ENCODE peak calls at places on chromosomes 1 and 21, in four cellular contexts. C is left ventricle myocardium inferior, E is coronary artery, K is transverse colon. M is an unnamed sample.

GRCh38 chr1:107776898-107777663 is 187.9 kb downstream of the VAV3 start:
- DNase-seq in C (no peak), E (no peak), K (no peak), M (no peak)

GRCh38 chr1:89361681-89362080 is 2.2 kb upstream of the GBP6 start:
- DNase-seq in C (no peak), E (no peak), K (no peak), M (no peak)

GRCh38 chr1:166354411-166354810 is 187.6 kb upstream of the FAM78B start:
- DNase-seq in C (no peak), E (no peak), K (no peak), M (no peak)

GRCh38 chr1:22273686-22274681 is 131.1 kb upstream of the WNT4 start:
- DNase-seq in C (no peak), E (no peak), K (no peak), M (no peak)

GRCh38 chr1:185453496-185454192 is 136.6 kb upstream of the IVNS1ABP start:
- DNase-seq in C (no peak), E (no peak), K (no peak), M (no peak)

GRCh38 chr1:28927442-28928305 is 13.3 kb downstream of the EPB41 start:
- DNase-seq in C (no peak), E (no peak), K (no peak), M (no peak)

GRCh38 chr1:200510228-200510623 is 100.4 kb upstream of the ZNF281 start:
- DNase-seq in C (peak), E (no peak), K (peak), M (no peak)

GRCh38 chr1:223437151-223437550 is 43.9 kb downstream of the CCDC185 start:
- DNase-seq in C (no peak), E (no peak), K (no peak), M (no peak)

GRCh38 chr1:93702102-93702827 is 20.6 kb upstream of the BCAR3 start:
- DNase-seq in C (peak), E (peak), K (no peak), M (no peak)

DNA sequence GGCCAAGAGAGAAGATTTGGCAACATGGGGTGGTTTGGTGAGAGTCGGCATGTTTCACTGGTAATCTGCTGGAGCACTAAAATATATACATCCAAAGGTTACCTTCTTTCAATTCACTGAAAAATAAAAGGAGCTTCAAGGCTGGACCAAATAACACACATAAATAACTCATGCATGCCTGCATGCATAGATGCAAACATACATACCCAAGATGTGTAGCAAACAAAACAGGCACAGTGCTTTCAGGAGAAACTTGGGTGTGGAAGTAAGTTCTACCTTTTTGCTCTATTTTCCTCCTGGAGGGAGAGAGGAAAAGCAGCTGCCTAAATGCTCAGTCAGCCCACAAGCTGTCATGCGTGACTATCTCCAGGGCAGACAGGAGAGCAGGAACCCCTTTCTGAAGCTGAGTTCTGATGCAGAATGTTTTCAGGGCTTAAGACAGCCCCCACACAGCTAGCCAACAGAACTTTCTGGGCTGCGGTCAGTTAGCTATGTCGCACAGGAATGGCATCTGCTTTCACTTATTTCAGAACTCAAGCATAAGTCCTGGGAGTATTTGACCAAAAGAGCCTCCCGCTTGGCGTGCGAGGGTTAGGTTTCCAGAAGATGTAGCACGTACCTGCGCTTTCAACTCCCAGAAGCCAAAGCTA is 166.2 kb downstream of the TOMM20 start:
- DNase-seq in C (no peak), E (peak), K (no peak), M (peak)
- H3K4me3 ChIP-seq in C (peak), E (peak), K (no peak), M (no peak)

GRCh38 chr1:154729598-154729997 is 121.6 kb upstream of the ADAR start:
- DNase-seq in C (no peak), E (no peak), K (no peak), M (no peak)

GRCh38 chr1:154729031-154729442 is 121.1 kb upstream of the ADAR start:
- DNase-seq in C (no peak), E (no peak), K (no peak), M (no peak)

GRCh38 chr1:154727409-154727808 is 119.4 kb upstream of the ADAR start:
- DNase-seq in C (no peak), E (no peak), K (no peak), M (no peak)

GRCh38 chr1:154730986-154731489 is 123.1 kb upstream of the ADAR start:
- DNase-seq in C (no peak), E (no peak), K (no peak), M (no peak)

GRCh38 chr1:154730251-154730650 is 122.3 kb upstream of the ADAR start:
- DNase-seq in C (no peak), E (no peak), K (no peak), M (no peak)
- H3K4me3 ChIP-seq in C (peak), E (no peak), K (no peak), M (no peak)

GRCh38 chr1:182700351-182700709 is 15.9 kb upstream of the RGS8 start:
- DNase-seq in C (no peak), E (no peak), K (no peak), M (no peak)
- H3K4me3 ChIP-seq in C (no peak), E (peak), K (no peak), M (no peak)

GRCh38 chr21:38490411-38491020 is 7.8 kb downstream of the ERG start:
- DNase-seq in C (no peak), E (no peak), K (no peak), M (no peak)

GRCh38 chr21:38489283-38489677 is 9.0 kb downstream of the ERG start:
- DNase-seq in C (no peak), E (no peak), K (no peak), M (no peak)

GRCh38 chr21:38487906-38488639 is 10.2 kb downstream of the ERG start:
- DNase-seq in C (no peak), E (no peak), K (no peak), M (no peak)

GRCh38 chr21:38489729-38490128 is 8.5 kb downstream of the ERG start:
- DNase-seq in C (no peak), E (no peak), K (no peak), M (no peak)

DNA sequence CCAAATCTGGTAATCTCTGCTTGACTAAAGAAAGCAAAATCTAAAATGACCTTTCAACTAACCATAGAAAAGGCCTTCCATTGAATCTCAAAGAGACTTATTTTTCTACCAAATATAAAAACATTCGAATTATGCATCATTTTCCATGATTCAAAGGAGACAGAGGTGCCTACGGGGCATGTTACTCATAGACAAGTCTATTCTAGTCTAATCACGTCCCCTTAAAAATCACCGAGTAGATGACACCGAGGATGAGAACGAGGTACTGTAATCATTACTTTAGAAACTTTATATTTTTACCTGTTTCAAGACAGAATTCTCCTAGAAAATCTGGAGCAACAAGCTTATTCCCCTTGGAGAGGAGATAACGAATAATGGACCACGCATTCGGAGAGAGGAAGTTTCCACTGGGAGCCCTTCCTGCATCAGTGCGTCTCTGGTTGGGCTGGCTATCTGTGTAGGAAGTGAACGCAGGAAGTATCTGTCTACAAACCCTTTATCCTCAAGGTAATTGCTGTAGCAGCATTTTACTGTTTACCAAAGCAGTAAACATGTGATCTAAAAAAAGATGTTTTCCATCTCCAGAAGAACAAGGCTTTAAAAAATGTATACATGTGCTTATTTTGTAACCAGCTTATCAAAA is 9.5 kb downstream of the ERG start:
- DNase-seq in C (no peak), E (no peak), K (no peak), M (no peak)
- H3K4me3 ChIP-seq in C (no peak), E (no peak), K (no peak), M (no peak)

GRCh38 chr1:99763956-99764355 is 2.5 kb downstream of the FRRS1 start:
- DNase-seq in C (no peak), E (no peak), K (no peak), M (no peak)

GRCh38 chr1:99767996-99768524 is 1.6 kb upstream of the FRRS1 start:
- DNase-seq in C (no peak), E (no peak), K (no peak), M (no peak)

GRCh38 chr1:99764909-99765308 is 1.5 kb downstream of the FRRS1 start:
- DNase-seq in C (no peak), E (no peak), K (no peak), M (no peak)

GRCh38 chr1:99766378-99766800 is at the start of gene FRRS1:
- DNase-seq in C (peak), E (no peak), K (peak), M (peak)

DNA sequence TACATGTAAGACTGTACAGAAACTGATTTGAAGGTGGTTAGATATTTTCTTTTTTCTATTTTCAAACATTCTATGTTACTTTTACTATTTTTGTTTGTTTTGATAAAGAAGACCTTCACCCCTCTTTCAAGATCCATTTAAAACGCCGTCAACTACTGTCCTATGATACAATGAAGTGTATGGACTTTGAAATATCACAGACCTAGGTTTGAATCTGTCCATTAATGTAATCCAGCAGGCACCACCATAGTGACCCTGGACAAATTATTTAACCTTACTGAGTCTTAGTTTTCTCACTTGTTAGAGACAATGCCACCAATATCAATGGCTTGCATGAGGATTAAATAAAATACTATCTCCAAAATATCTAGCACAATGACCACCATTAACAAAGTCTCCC is 2.0 kb downstream of the FRRS1 start:
- DNase-seq in C (no peak), E (no peak), K (no peak), M (no peak)
- H3K4me3 ChIP-seq in C (no peak), E (no peak), K (no peak), M (peak)

DNA sequence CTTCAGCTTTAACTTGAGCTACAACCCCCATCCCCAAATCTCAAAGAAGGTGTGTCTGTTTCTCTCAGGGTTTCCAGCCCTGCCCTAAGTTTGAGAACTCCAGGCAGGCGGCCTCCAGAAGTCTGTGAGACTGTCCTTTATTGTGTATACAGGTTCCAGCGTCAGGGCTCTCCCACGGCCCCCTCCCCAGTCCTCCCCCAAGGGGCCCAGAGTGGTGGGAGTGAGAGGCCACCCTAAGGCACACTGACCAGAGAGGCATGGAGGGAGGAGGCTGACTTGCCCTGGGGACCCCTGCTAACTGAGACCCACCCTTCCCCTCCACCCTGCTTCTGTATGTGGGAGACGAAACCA is 4.0 kb downstream of the HSPB7 start:
- DNase-seq in C (no peak), E (no peak), K (no peak), M (no peak)
- H3K4me3 ChIP-seq in C (peak), E (peak), K (peak), M (no peak)

DNA sequence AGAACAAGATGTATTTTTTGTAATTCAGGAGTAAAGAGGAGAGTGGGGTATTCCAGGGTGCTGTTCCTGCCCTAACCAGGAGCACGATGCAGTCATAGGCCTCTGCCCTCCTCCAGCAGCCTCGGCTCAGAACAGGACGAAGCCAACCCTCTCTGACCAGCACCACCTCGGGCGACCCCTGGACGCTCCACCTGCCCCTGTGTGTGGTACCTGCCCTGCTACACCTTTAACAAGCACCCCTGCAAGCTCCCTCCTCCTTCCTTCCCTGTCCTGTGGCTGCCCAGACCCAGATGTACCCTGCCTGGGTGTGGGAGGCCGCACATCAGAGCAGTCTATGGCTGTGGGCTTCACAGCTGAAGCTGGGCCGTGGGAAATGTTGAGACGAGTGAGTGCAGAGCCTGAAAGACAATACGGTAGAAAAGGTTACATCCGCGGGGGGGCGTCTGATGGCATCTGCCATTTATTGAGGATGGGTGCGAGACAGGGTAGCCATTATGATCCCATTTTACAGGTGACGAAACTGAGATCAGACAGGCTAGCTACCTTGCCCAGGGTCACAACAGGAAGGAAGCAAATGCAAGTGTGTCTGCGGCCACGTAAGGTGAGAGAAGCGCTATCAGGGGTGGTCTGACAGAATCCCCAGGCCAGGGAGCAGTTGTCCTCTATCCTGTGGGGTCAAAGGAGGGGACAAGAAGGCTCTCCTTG is 4.6 kb downstream of the ERG start:
- DNase-seq in C (no peak), E (no peak), K (no peak), M (no peak)
- H3K4me3 ChIP-seq in C (peak), E (peak), K (no peak), M (no peak)

GRCh38 chr1:156389311-156389710 is 20.3 kb downstream of the RHBG start:
- DNase-seq in C (no peak), E (no peak), K (no peak), M (no peak)

GRCh38 chr1:156387899-156388813 is 19.1 kb downstream of the RHBG start:
- DNase-seq in C (no peak), E (no peak), K (no peak), M (no peak)

GRCh38 chr1:156390409-156391144 is 21.6 kb downstream of the RHBG start:
- DNase-seq in C (no peak), E (no peak), K (no peak), M (no peak)

GRCh38 chr1:156386949-156387898 is 18.2 kb downstream of the RHBG start:
- DNase-seq in C (no peak), E (no peak), K (no peak), M (no peak)

GRCh38 chr1:156388814-156389137 is 19.8 kb downstream of the RHBG start:
- DNase-seq in C (no peak), E (no peak), K (no peak), M (no peak)
- H3K4me3 ChIP-seq in C (peak), E (no peak), K (no peak), M (no peak)